ENCODE peak calls at places on chromosome 22, in six cellular contexts. Q, E, B, Z, F and W are unnamed samples.

GRCh38 chr22:36194971-36195370 is 6.6 kb downstream of the APOL4 start:
- DNase-seq in E (peak), F (peak), B (peak), Q (peak), Z (no peak), W (no peak)

GRCh38 chr22:42994917-42995562 is 19.9 kb downstream of the PACSIN2 start:
- DNase-seq in E (peak), Q (no peak), B (no peak), Z (peak), F (no peak), W (peak)

GRCh38 chr22:41387341-41387740 is 5.6 kb downstream of the TEF start:
- DNase-seq in E (no peak), B (no peak), F (no peak), Q (no peak), Z (no peak), W (no peak)

GRCh38 chr22:50622723-50623327 is 5.1 kb downstream of the ARSA start:
- DNase-seq in Q (no peak), B (peak), F (no peak), E (no peak), Z (no peak), W (no peak)

GRCh38 chr22:29093501-29093921 is 20.7 kb downstream of the KREMEN1 start:
- DNase-seq in F (no peak), Q (no peak), B (no peak), Z (no peak), E (no peak), W (no peak)

GRCh38 chr22:40204331-40205116 is 26.8 kb downstream of the TNRC6B start:
- DNase-seq in B (no peak), Q (no peak), Z (no peak), E (no peak), F (peak), W (no peak)

GRCh38 chr22:47250995-47251765 is 488.7 kb downstream of the TBC1D22A start:
- DNase-seq in E (no peak), Q (no peak), F (no peak), B (no peak), Z (no peak), W (no peak)

GRCh38 chr22:38872831-38873248 is 824 bp upstream of the CBX6 start:
- DNase-seq in E (peak), B (peak), Z (no peak), Q (no peak), F (peak), W (peak)

GRCh38 chr22:17303441-17303839 is 65.8 kb upstream of the CECR2 start:
- DNase-seq in B (no peak), Z (no peak), E (no peak), Q (no peak), F (no peak), W (no peak)